ENCODE peak calls at places on chromosomes 13 and 19, in four cellular contexts. J, T, Z and B are unnamed samples. For H3K36me3, H3K9me3 and H3K4me1, the result is how much of the 10 kb centered on the place peaks cover.

GRCh38 chr19:47284324-47284899 is 9.7 kb downstream of the INAFM1 start:
- DNase-seq in J (no peak), T (peak), Z (peak), B (peak)

GRCh38 chr19:28586501-28586900 is 626.5 kb downstream of the UQCRFS1 start:
- DNase-seq in T (no peak), J (no peak), Z (no peak), B (no peak)

GRCh38 chr13:51861728-51862300 is at the start of gene CCDC70:
- DNase-seq in J (no peak), Z (peak), T (no peak), B (no peak)

GRCh38 chr19:41887711-41888382 is 4.9 kb downstream of the ARHGEF1 start:
- DNase-seq in J (no peak), Z (peak), T (no peak), B (no peak)

GRCh38 chr19:6948884-6949283 is 61.5 kb downstream of the ADGRE1 start:
- DNase-seq in T (no peak), J (no peak), Z (no peak), B (no peak)

GRCh38 chr19:10227215-10227971 is 3.7 kb downstream of the S1PR2 start:
- DNase-seq in J (peak), Z (no peak), T (no peak), B (no peak)

GRCh38 chr19:16764793-16765433 is 45.3 kb downstream of the NWD1 start:
- DNase-seq in Z (no peak), T (no peak), J (no peak), B (no peak)

GRCh38 chr19:7477758-7478157 is 11.1 kb downstream of the PEX11G start:
- DNase-seq in Z (no peak), T (no peak), J (no peak), B (no peak)

GRCh38 chr19:14187586-14187985 is 18.4 kb downstream of the ADGRL1 start:
- DNase-seq in T (no peak), Z (no peak), J (no peak), B (no peak)

GRCh38 chr13:113545455-113545930 is 39.1 kb upstream of the TFDP1 start:
- DNase-seq in T (peak), Z (peak), J (no peak), B (peak)

GRCh38 chr13:87087741-87088140 is 583.4 kb upstream of the SLITRK5 start:
- DNase-seq in J (no peak), Z (peak), T (no peak), B (no peak)

GRCh38 chr19:34480971-34481821 is at the start of gene WTIP:
- DNase-seq in T (peak), J (peak), Z (peak), B (no peak)

GRCh38 chr19:56105090-56105701 is 15.9 kb downstream of the ZNF787 start:
- DNase-seq in T (peak), Z (peak), J (peak), B (peak)

GRCh38 chr19:7450243-7451223 is 38.3 kb downstream of the PEX11G start:
- DNase-seq in Z (peak), J (no peak), T (peak), B (no peak)

GRCh38 chr13:113981201-113981605 is 7.3 kb upstream of the C13orf46 start:
- DNase-seq in Z (no peak), T (peak), J (peak), B (no peak)

GRCh38 chr19:50551713-50552187 is 16.5 kb downstream of the LRRC4B start:
- DNase-seq in Z (no peak), J (no peak), T (peak), B (no peak)

GRCh38 chr19:13526552-13526951 is 20.3 kb upstream of the CACNA1A start:
- DNase-seq in T (peak), J (no peak), Z (peak), B (peak)

GRCh38 chr13:97344250-97345175 is 89.5 kb upstream of the RAP2A start:
- DNase-seq in J (peak), T (peak), Z (peak), B (peak)

GRCh38 chr19:35987571-35987896 is 7.5 kb upstream of the SDHAF1 start:
- DNase-seq in J (no peak), Z (no peak), T (no peak), B (no peak)

GRCh38 chr19:17718988-17719711 is at the start of gene MAP1S:
- DNase-seq in Z (peak), J (no peak), T (peak), B (peak)

GRCh38 chr13:112893570-112894422 is 75.2 kb upstream of the MCF2L start:
- DNase-seq in Z (peak), T (peak), J (no peak), B (peak)

GRCh38 chr19:13014921-13015280 is 19.6 kb downstream of the NFIX start:
- DNase-seq in Z (no peak), T (no peak), J (no peak), B (no peak)

GRCh38 chr13:73162912-73163911 is 104.4 kb downstream of the KLF5 start:
- DNase-seq in T (no peak), J (no peak), Z (no peak), B (no peak)

GRCh38 chr19:51327066-51327985 is 14.6 kb downstream of the VSIG10L start:
- DNase-seq in J (no peak), Z (peak), T (peak), B (no peak)

GRCh38 chr19:3411636-3412035 is 45.3 kb downstream of the NFIC start:
- DNase-seq in T (no peak), J (no peak), Z (no peak), B (no peak)

GRCh38 chr13:100818706-100819105 is 144.1 kb upstream of the TMTC4 start:
- DNase-seq in J (no peak), Z (no peak), T (no peak), B (no peak)

GRCh38 chr13:97255515-97255999 is 33.4 kb downstream of the MBNL2 start:
- DNase-seq in J (no peak), Z (peak), T (no peak), B (no peak)

GRCh38 chr19:19274146-19274545 is 1.0 kb upstream of the TM6SF2 start:
- DNase-seq in T (no peak), J (no peak), Z (no peak), B (no peak)

GRCh38 chr19:19274716-19275115 is 1.6 kb upstream of the TM6SF2 start:
- DNase-seq in Z (no peak), J (no peak), T (no peak), B (no peak)

GRCh38 chr19:19276851-19277250 is 3.8 kb upstream of the TM6SF2 start:
- DNase-seq in Z (no peak), T (no peak), J (no peak), B (no peak)

GRCh38 chr19:19276386-19276785 is 3.3 kb upstream of the TM6SF2 start:
- DNase-seq in J (no peak), T (no peak), Z (peak), B (no peak)

GRCh38 chr19:19275166-19275565 is 2.1 kb upstream of the TM6SF2 start:
- DNase-seq in Z (no peak), J (no peak), T (no peak), B (no peak)
- H3K36me3 ChIP-seq in Z (under half), J (half or more), T (under half), B (under half)

DNA sequence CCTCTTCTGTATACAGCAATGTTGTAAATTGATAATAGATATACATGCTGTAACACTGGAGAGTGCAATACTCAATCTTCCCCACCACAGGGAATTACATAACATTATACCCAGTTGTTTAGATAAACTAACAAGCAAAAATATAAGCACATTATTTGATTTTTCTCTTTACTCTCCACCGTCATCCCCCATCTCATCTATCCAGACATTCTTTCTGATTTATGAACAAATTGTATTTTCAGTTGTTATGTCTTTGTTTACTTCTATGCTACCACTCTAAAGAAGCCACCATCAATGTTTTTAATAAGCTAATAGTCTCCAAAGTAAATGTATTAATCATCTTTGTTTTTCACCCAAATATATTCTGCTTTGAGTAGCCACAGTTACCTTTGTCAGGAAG is 490.7 kb upstream of the GPC6 start:
- DNase-seq in T (no peak), J (no peak), Z (no peak), B (no peak)
- H3K9me3 ChIP-seq in T (under half), J (under half), Z (under half), B (under half)

DNA sequence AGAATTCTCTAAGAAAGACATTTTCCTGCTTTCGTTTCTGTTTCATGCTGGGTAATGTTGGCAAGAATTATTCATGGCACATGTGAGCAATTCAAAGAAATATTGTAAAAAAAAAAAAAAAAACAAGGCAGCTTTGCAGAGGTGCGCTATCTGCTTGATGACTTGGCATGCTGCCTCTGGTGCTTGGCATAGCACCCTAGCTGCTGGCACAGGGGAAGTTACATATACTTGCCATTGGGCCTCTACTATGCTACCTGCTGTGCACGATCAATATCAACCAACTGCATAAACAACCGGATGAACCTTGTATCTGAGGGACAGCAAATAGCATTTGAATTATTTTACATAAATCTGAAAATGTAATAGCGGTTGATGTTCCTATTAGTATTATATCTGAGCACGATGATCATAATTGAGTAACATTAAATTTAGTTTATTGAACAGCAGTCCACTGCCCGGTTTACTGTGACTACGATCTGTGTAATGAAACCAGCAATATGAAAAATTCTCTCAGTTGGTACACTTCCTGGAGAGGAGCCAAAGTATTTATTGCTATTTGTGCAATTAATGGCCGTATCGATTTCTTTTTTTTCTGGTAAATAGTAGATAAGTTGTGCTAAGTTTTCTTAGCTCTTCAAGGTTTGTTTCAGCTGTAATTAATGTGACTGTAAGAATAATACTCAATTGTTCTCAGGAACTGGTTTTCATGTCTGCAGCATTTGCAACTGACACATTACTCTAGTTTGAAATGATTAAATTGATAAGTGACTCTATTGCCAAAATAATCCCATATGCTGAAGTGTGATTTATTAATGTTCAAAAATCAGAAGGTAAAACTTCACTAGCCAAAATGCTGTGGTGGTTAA is 717.3 kb downstream of the DACH1 start:
- DNase-seq in T (no peak), J (no peak), Z (no peak), B (no peak)
- H3K4me1 ChIP-seq in T (under half), J (under half), Z (under half), B (under half)

GRCh38 chr13:32210081-32210480 is 105.1 kb downstream of the ZAR1L start:
- DNase-seq in T (no peak), J (no peak), Z (no peak), B (no peak)
- H3K36me3 ChIP-seq in T (under half), J (under half), Z (under half), B (under half)

DNA sequence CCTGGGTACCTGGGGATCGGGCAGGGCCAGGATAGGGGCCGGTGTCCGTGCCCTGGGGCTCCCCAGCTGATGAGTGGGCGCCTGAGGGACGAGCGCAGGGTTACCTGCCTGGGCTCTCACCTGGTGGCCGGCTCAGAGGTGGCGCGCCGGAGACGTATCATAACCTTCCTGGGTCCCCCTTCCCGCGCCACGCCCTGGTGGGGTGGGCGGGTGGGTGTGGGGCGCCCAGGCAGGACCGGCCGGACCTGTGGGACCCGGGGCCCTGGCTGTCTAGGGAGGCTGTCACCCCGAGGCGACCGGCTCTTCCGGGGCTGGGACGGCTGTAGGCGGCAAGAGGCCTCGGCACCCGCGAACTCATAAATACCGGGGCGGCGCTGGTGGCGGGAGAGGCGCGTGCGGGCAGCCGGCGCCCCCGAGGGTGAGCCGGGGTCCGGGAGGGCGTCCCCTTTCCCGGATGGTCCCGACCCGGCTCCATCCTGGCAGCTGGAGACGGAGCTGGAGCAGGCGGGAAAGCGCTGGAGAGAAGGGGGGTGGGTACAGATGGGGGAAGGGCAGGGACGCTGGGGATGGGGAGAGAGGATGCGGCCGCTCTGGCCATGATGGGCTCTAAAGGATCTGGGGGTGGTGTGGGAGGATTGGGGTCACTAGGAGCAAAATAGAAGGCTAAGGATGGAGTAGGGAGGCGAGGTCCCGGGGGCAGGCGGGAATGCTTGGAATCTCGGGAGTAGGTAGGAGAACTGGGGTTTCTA is at the start of gene ACP7:
- DNase-seq in J (no peak), Z (no peak), T (no peak), B (no peak)
- H3K9me3 ChIP-seq in J (under half), Z (under half), T (under half), B (under half)

GRCh38 chr19:1243768-1244692 is 2.5 kb downstream of the ATP5F1D start:
- DNase-seq in J (no peak), Z (peak), T (peak), B (peak)
- H3K4me1 ChIP-seq in J (half or more), Z (under half), T (under half), B (under half)

GRCh38 chr19:4657262-4657661 is 12.9 kb downstream of the MYDGF start:
- DNase-seq in T (no peak), J (no peak), Z (no peak), B (no peak)

GRCh38 chr19:4652075-4652474 is 12.8 kb downstream of the TNFAIP8L1 start:
- DNase-seq in J (no peak), Z (no peak), T (no peak), B (no peak)

GRCh38 chr19:4654437-4655361 is 15.4 kb downstream of the TNFAIP8L1 start:
- DNase-seq in T (no peak), Z (no peak), J (no peak), B (no peak)

GRCh38 chr19:4656102-4656501 is 14.0 kb downstream of the MYDGF start:
- DNase-seq in Z (no peak), J (no peak), T (no peak), B (no peak)

DNA sequence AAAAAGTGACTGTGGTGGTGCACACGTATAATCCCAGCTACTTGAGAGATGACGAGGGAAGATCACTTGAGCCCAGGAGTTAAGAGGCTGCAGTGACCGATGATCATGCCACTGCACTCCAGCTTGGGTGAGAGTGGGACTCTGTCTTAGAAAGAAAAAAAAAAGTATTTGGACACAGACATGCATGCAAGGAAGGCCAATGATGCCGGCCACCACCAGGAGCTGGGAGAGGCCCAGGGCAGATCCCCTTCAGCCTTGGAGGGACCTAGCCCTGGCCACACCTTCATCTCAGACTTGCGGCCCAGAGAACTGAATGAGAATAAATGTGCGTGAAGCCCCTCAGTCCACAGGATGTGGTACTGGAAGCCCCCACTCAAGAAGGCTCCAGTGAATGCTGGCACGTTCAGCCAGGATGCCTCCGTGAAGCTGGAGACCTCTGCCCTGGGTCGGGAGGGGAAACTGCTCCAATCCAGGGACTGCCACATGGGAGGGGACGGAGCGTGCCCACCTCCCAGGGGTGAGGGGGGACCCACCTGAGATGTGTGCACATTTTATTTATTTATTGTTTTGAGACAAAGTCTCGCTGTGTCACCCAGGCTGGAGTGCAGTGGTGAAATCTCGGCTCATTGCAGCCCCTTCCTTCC is 14.6 kb downstream of the TNFAIP8L1 start:
- DNase-seq in Z (no peak), T (no peak), J (no peak), B (no peak)
- H3K36me3 ChIP-seq in Z (under half), T (under half), J (half or more), B (under half)

DNA sequence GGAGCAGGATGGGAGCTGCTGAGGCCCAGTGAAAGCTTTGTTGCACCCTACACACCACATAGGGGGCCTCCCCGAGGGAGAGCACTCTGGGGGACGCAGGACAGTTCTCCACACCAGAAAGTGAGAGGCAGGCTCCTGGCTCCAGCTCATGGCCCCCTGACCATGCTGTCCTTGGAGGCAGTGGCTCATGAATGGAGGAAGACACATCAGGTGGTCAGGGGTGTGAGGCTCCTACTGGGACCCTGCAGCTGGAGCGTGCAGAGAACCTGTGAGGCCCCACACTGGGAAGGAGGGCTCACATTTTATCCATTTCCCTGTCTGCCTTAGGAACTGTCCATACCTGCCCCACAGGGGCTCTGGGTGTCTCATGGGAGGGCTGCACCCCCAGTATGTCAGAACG is 85.3 kb downstream of the ZNF536 start:
- DNase-seq in T (no peak), Z (no peak), J (no peak), B (no peak)
- H3K9me3 ChIP-seq in T (under half), Z (under half), J (under half), B (under half)